ENCODE peak calls at places on chromosomes 2 and 18, in four cellular contexts. O is posterior cingulate gyrus, V is AML-193, K is left lung. E is an unnamed sample.

GRCh38 chr2:1625281-1626001 is 118.9 kb downstream of the PXDN start:
- DNase-seq in O (peak), V (no peak), K (peak), E (no peak)

GRCh38 chr2:233062946-233063268 is 2.8 kb downstream of the INPP5D start:
- DNase-seq in O (no peak), V (no peak), K (no peak), E (no peak)

GRCh38 chr2:231709981-231710750 is 1.8 kb downstream of the PTMA start:
- DNase-seq in O (peak), V (peak), K (peak), E (peak)

GRCh38 chr2:85564144-85564563 is 2.9 kb upstream of the GGCX start:
- DNase-seq in O (no peak), V (peak), K (no peak), E (no peak)

GRCh38 chr2:158999458-158999857 is 31.0 kb downstream of the TANC1 start:
- DNase-seq in O (no peak), V (no peak), K (no peak), E (no peak)

GRCh38 chr2:16666453-16666801 is 793 bp upstream of the CYRIA start:
- DNase-seq in O (no peak), V (no peak), K (no peak), E (no peak)

GRCh38 chr2:39623916-39624315 is 41.8 kb upstream of the TMEM178A start:
- DNase-seq in O (peak), V (no peak), K (no peak), E (no peak)

GRCh38 chr2:99878951-99879350 is 263.4 kb downstream of the AFF3 start:
- DNase-seq in O (no peak), V (no peak), K (no peak), E (no peak)

GRCh38 chr2:142291964-142292363 is 161.1 kb upstream of the LRP1B start:
- DNase-seq in O (no peak), V (no peak), K (no peak), E (no peak)

GRCh38 chr18:57210101-57210661 is 63.3 kb downstream of the BOD1L2 start:
- DNase-seq in O (peak), V (no peak), K (peak), E (no peak)

GRCh38 chr18:54828986-54829385 is 709 bp downstream of the RAB27B start:
- DNase-seq in O (no peak), V (no peak), K (no peak), E (no peak)

GRCh38 chr18:36446059-36446458 is 148.5 kb downstream of the FHOD3 start:
- DNase-seq in O (no peak), V (no peak), K (no peak), E (no peak)

GRCh38 chr2:217994776-217995274 is 8.0 kb downstream of the TNS1 start:
- DNase-seq in O (no peak), V (no peak), K (no peak), E (no peak)

GRCh38 chr2:25822190-25823117 is 55.8 kb downstream of the ASXL2 start:
- DNase-seq in O (peak), V (no peak), K (peak), E (peak)

GRCh38 chr2:205685314-205686230 is 3.3 kb downstream of the NRP2 start:
- DNase-seq in O (no peak), V (no peak), K (peak), E (no peak)

GRCh38 chr2:57698935-57699449 is 347.6 kb upstream of the VRK2 start:
- DNase-seq in O (no peak), V (no peak), K (no peak), E (no peak)

GRCh38 chr2:15724235-15724634 is 132.6 kb downstream of the DDX1 start:
- DNase-seq in O (no peak), V (no peak), K (no peak), E (no peak)

GRCh38 chr2:16351541-16351940 is 314.1 kb downstream of the CYRIA start:
- DNase-seq in O (no peak), V (no peak), K (no peak), E (no peak)

GRCh38 chr18:57819671-57820460 is 16.8 kb upstream of the ATP8B1 start:
- DNase-seq in O (no peak), V (no peak), K (peak), E (no peak)

GRCh38 chr2:45505138-45505537 is 105.9 kb downstream of the SRBD1 start:
- DNase-seq in O (no peak), V (no peak), K (no peak), E (no peak)

GRCh38 chr2:96102596-96103387 is 13.6 kb downstream of the ADRA2B start:
- DNase-seq in O (peak), V (no peak), K (peak), E (no peak)

E was measured in caudate nucleus.